ENCODE peak calls at places on chromosomes 13 and 19, in four cellular contexts. R, B, L and J are unnamed samples.

GRCh38 chr19:3284759-3285646 is 60.5 kb downstream of the CELF5 start:
- DNase-seq in R (peak; percentile 25), B (peak; percentile 25), L (peak; percentile 77), J (peak; percentile 96)

GRCh38 chr19:748274-748598 is 2.7 kb upstream of the MISP start:
- DNase-seq in R (no peak), B (no peak), L (no peak), J (no peak)

GRCh38 chr19:55447421-55448174 is 4.5 kb upstream of the SHISA7 start:
- DNase-seq in R (no peak), B (no peak), L (no peak), J (no peak)

GRCh38 chr13:107252428-107252827 is 684.5 kb upstream of the ARGLU1 start:
- DNase-seq in R (no peak), B (no peak), L (no peak), J (no peak)

GRCh38 chr13:113491982-113492381 is 1.5 kb upstream of the DCUN1D2 start:
- DNase-seq in R (no peak), B (no peak), L (no peak), J (no peak)

GRCh38 chr13:72530471-72530870 is 197.0 kb downstream of the MZT1 start:
- DNase-seq in R (no peak), B (peak; percentile 71), L (no peak), J (no peak)

GRCh38 chr19:343941-344624 is 513 bp downstream of the MIER2 start:
- DNase-seq in R (peak; percentile 23), B (peak; percentile 14), L (no peak), J (peak; percentile 39)

GRCh38 chr19:10219678-10220077 is 11.5 kb downstream of the S1PR2 start:
- DNase-seq in R (peak; percentile 8), B (peak; percentile 44), L (no peak), J (no peak)

GRCh38 chr19:42312370-42312769 is 739 bp upstream of the TMEM145 start:
- DNase-seq in R (no peak), B (no peak), L (no peak), J (no peak)

GRCh38 chr13:27112006-27112405 is 59.6 kb downstream of the USP12 start:
- DNase-seq in R (no peak), B (no peak), L (no peak), J (no peak)

GRCh38 chr19:13441810-13442512 is 64.3 kb downstream of the CACNA1A start:
- DNase-seq in R (peak; percentile 20), B (peak; percentile 37), L (peak; percentile 70), J (peak; percentile 79)

GRCh38 chr13:42602910-42603309 is 29.0 kb downstream of the TNFSF11 start:
- DNase-seq in R (no peak), B (peak; percentile 3), L (no peak), J (no peak)

GRCh38 chr19:16581145-16581970 is 9.1 kb upstream of the SLC35E1 start:
- DNase-seq in R (no peak), B (no peak), L (no peak), J (no peak)

GRCh38 chr19:12628040-12629022 is 17.6 kb downstream of the ZNF791 start:
- DNase-seq in R (no peak), B (peak; percentile 40), L (no peak), J (no peak)

GRCh38 chr19:41570179-41570578 is 5.8 kb upstream of the CEACAM21 start:
- DNase-seq in R (no peak), B (no peak), L (no peak), J (no peak)

GRCh38 chr13:112052213-112052612 is 14.7 kb upstream of the SOX1 start:
- DNase-seq in R (no peak), B (no peak), L (no peak), J (no peak)

GRCh38 chr19:42693760-42694350 is 46.4 kb downstream of the PSG3 start:
- DNase-seq in R (no peak), B (peak; percentile 33), L (no peak), J (no peak)

GRCh38 chr19:38424272-38424671 is 1.7 kb downstream of the RASGRP4 start:
- DNase-seq in R (no peak), B (no peak), L (no peak), J (no peak)

GRCh38 chr19:34128558-34129250 is 43.6 kb upstream of the LSM14A start:
- DNase-seq in R (no peak), B (peak; percentile 5), L (no peak), J (no peak)

GRCh38 chr13:21050288-21051197 is 10.8 kb downstream of the LATS2 start:
- DNase-seq in R (no peak), B (peak; percentile 48), L (no peak), J (no peak)

GRCh38 chr13:40940841-40941240 is 78.3 kb downstream of the ELF1 start:
- DNase-seq in R (no peak), B (no peak), L (no peak), J (no peak)

GRCh38 chr19:22545751-22546150 is 88.4 kb upstream of the ZNF492 start:
- DNase-seq in R (no peak), B (peak; percentile 0), L (no peak), J (no peak)

GRCh38 chr13:44181938-44182337 is 191.7 kb upstream of the SERP2 start:
- DNase-seq in R (no peak), B (peak; percentile 49), L (no peak), J (no peak)

GRCh38 chr13:83895994-83896580 is 13.8 kb upstream of the SLITRK1 start:
- DNase-seq in R (no peak), B (peak; percentile 74), L (no peak), J (no peak)

GRCh38 chr13:86383561-86383960 is 584.3 kb upstream of the SLITRK6 start:
- DNase-seq in R (no peak), B (no peak), L (no peak), J (no peak)

GRCh38 chr19:39202998-39203355 is 1.1 kb downstream of the SYCN start:
- DNase-seq in R (no peak), B (no peak), L (no peak), J (no peak)

GRCh38 chr13:23147264-23147663 is 33.5 kb upstream of the SGCG start:
- DNase-seq in R (no peak), B (no peak), L (no peak), J (no peak)

GRCh38 chr19:40184273-40184672 is 7.0 kb upstream of the MAP3K10 start:
- DNase-seq in R (no peak), B (no peak), L (no peak), J (no peak)

GRCh38 chr13:32150794-32151193 is 119.2 kb downstream of the FRY start:
- DNase-seq in R (no peak), B (peak; percentile 88), L (no peak), J (no peak)

GRCh38 chr13:109605846-109606245 is 180.5 kb downstream of the IRS2 start:
- DNase-seq in R (no peak), B (no peak), L (no peak), J (no peak)

GRCh38 chr13:95002126-95002525 is 289.8 kb upstream of the SOX21 start:
- DNase-seq in R (no peak), B (no peak), L (no peak), J (no peak)

GRCh38 chr13:38008636-38009035 is 139.1 kb upstream of the TRPC4 start:
- DNase-seq in R (no peak), B (no peak), L (no peak), J (no peak)